ENCODE peak calls at places on chromosome 12, in five cellular contexts. One of them, this sample, is unnamed.

GRCh38 chr12:62658910-62659309 is 192.3 kb downstream of the MON2 start:
- DNase-seq in GOT3: no peak
- DNase-seq in left lobe of liver: no peak
- DNase-seq in stimulated activated CD8-positive, alpha-beta memory T cell treated with anti-CD3 and anti-CD28 coated beads, Interleukin-4, amount 100 ng/mL, for 24 hours: no peak
- DNase-seq in heart right ventricle: no peak
- DNase-seq in this sample: no peak

GRCh38 chr12:70794131-70794530 is 126.4 kb downstream of the PTPRR start:
- DNase-seq in left lobe of liver: no peak
- DNase-seq in GOT3: no peak
- DNase-seq in stimulated activated CD8-positive, alpha-beta memory T cell treated with anti-CD3 and anti-CD28 coated beads, Interleukin-4, amount 100 ng/mL, for 24 hours: no peak
- DNase-seq in heart right ventricle: no peak
- DNase-seq in this sample: no peak

GRCh38 chr12:19652391-19652790 is 213.1 kb downstream of the AEBP2 start:
- DNase-seq in left lobe of liver: no peak
- DNase-seq in heart right ventricle: no peak
- DNase-seq in GOT3: no peak
- DNase-seq in stimulated activated CD8-positive, alpha-beta memory T cell treated with anti-CD3 and anti-CD28 coated beads, Interleukin-4, amount 100 ng/mL, for 24 hours: no peak
- DNase-seq in this sample: no peak

GRCh38 chr12:42921741-42922511 is 332.4 kb upstream of the PRICKLE1 start:
- DNase-seq in GOT3: no peak
- DNase-seq in stimulated activated CD8-positive, alpha-beta memory T cell treated with anti-CD3 and anti-CD28 coated beads, Interleukin-4, amount 100 ng/mL, for 24 hours: no peak
- DNase-seq in left lobe of liver: no peak
- DNase-seq in heart right ventricle: no peak
- DNase-seq in this sample: no peak

GRCh38 chr12:114555451-114555850 is 128.5 kb downstream of the TBX3 start:
- DNase-seq in left lobe of liver: no peak
- DNase-seq in stimulated activated CD8-positive, alpha-beta memory T cell treated with anti-CD3 and anti-CD28 coated beads, Interleukin-4, amount 100 ng/mL, for 24 hours: no peak
- DNase-seq in heart right ventricle: no peak
- DNase-seq in GOT3: no peak
- DNase-seq in this sample: no peak

GRCh38 chr12:95633671-95634465 is 82.6 kb upstream of the USP44 start:
- DNase-seq in heart right ventricle: no peak
- DNase-seq in stimulated activated CD8-positive, alpha-beta memory T cell treated with anti-CD3 and anti-CD28 coated beads, Interleukin-4, amount 100 ng/mL, for 24 hours: no peak
- DNase-seq in left lobe of liver: no peak
- DNase-seq in GOT3: no peak
- DNase-seq in this sample: no peak

GRCh38 chr12:39287409-39287808 is 155.5 kb downstream of the KIF21A start:
- DNase-seq in stimulated activated CD8-positive, alpha-beta memory T cell treated with anti-CD3 and anti-CD28 coated beads, Interleukin-4, amount 100 ng/mL, for 24 hours: no peak
- DNase-seq in GOT3: no peak
- DNase-seq in heart right ventricle: no peak
- DNase-seq in left lobe of liver: no peak
- DNase-seq in this sample: no peak

GRCh38 chr12:49838973-49839633 is 3.8 kb downstream of the BCDIN3D start:
- DNase-seq in GOT3: no peak
- DNase-seq in heart right ventricle: no peak
- DNase-seq in left lobe of liver: no peak
- DNase-seq in stimulated activated CD8-positive, alpha-beta memory T cell treated with anti-CD3 and anti-CD28 coated beads, Interleukin-4, amount 100 ng/mL, for 24 hours: no peak
- DNase-seq in this sample: no peak

GRCh38 chr12:66017736-66018135 is 112.8 kb downstream of the LLPH start:
- DNase-seq in GOT3: no peak
- DNase-seq in heart right ventricle: no peak
- DNase-seq in stimulated activated CD8-positive, alpha-beta memory T cell treated with anti-CD3 and anti-CD28 coated beads, Interleukin-4, amount 100 ng/mL, for 24 hours: no peak
- DNase-seq in left lobe of liver: no peak
- DNase-seq in this sample: no peak

This sample was measured in coronary artery.